ENCODE peak calls at places on chromosomes 5 and 9, in seven cellular contexts. N is Panc1, C is tibial artery, Y is lung, M is colonic mucosa, E is spleen, T is activated B cell treated with CpG ODN at 0.5 μM for 24 hours. U is an unnamed sample.

GRCh38 chr5:142970440-142970788 is 200.2 kb downstream of the ARHGAP26 start:
- DNase-seq in T (no peak), M (no peak), C (no peak), E (no peak), N (no peak), Y (no peak), U (no peak)

GRCh38 chr5:177194278-177194677 is 60.7 kb downstream of the NSD1 start:
- DNase-seq in E (no peak), T (no peak), C (peak), M (no peak), Y (no peak), N (peak), U (no peak)

GRCh38 chr9:118961857-118962256 is 407.4 kb downstream of the BRINP1 start:
- DNase-seq in C (no peak), M (no peak), Y (no peak), E (no peak), N (peak), T (no peak), U (no peak)

GRCh38 chr5:38598994-38599611 is 42.7 kb upstream of the LIFR start:
- DNase-seq in T (no peak), Y (peak), M (no peak), C (no peak), N (peak), E (no peak), U (no peak)

GRCh38 chr5:2773327-2773726 is 21.9 kb upstream of the IRX2 start:
- DNase-seq in M (no peak), Y (no peak), C (no peak), E (no peak), T (no peak), N (no peak), U (no peak)

GRCh38 chr5:65818592-65818991 is 96.6 kb downstream of the NLN start:
- DNase-seq in Y (no peak), C (no peak), T (no peak), E (no peak), N (no peak), M (peak), U (no peak)

GRCh38 chr9:133440884-133441283 is 18.7 kb downstream of the ADAMTS13 start:
- DNase-seq in C (no peak), Y (no peak), E (peak), N (no peak), M (no peak), T (peak), U (no peak)

GRCh38 chr5:142769251-142769792 is 855 bp upstream of the ARHGAP26 start:
- DNase-seq in T (no peak), C (no peak), Y (no peak), M (peak), E (no peak), N (no peak), U (no peak)

GRCh38 chr9:97384406-97385262 is 27.3 kb upstream of the TDRD7 start:
- DNase-seq in M (no peak), C (no peak), E (no peak), Y (no peak), N (no peak), T (no peak), U (no peak)

GRCh38 chr5:141487131-141487530 is 1.8 kb upstream of the PCDHGC5 start:
- DNase-seq in T (no peak), E (no peak), C (no peak), Y (no peak), N (no peak), M (no peak), U (no peak)

GRCh38 chr9:104564358-104564757 is 4.6 kb upstream of the OR13C8 start:
- DNase-seq in Y (no peak), M (no peak), E (no peak), C (no peak), T (no peak), N (no peak), U (no peak)

GRCh38 chr5:75152861-75153260 is 83.8 kb downstream of the ANKRD31 start:
- DNase-seq in C (no peak), Y (no peak), N (no peak), T (no peak), E (no peak), M (no peak), U (no peak)

GRCh38 chr5:75156585-75156984 is 80.1 kb downstream of the ANKRD31 start:
- DNase-seq in Y (no peak), T (no peak), N (no peak), C (no peak), E (no peak), M (no peak), U (no peak)
- TF ChIP-seq CTCF in Y (no peak), T (no peak), N (peak), C (no peak), E (no peak), M (no peak), U (no peak)

GRCh38 chr9:116163293-116164055 is 9.9 kb downstream of the PAPPA start:
- DNase-seq in M (no peak), C (no peak), N (no peak), T (no peak), Y (no peak), E (no peak), U (no peak)

GRCh38 chr9:116162241-116162781 is 8.7 kb downstream of the PAPPA start:
- DNase-seq in E (no peak), Y (no peak), N (no peak), C (no peak), T (no peak), M (no peak), U (no peak)

GRCh38 chr9:116165912-116166311 is 12.3 kb downstream of the PAPPA start:
- DNase-seq in Y (no peak), E (no peak), N (no peak), M (no peak), C (no peak), T (no peak), U (no peak)

GRCh38 chr9:116168231-116168630 is 14.6 kb downstream of the PAPPA start:
- DNase-seq in T (no peak), M (no peak), E (no peak), C (no peak), Y (no peak), N (no peak), U (no peak)

DNA sequence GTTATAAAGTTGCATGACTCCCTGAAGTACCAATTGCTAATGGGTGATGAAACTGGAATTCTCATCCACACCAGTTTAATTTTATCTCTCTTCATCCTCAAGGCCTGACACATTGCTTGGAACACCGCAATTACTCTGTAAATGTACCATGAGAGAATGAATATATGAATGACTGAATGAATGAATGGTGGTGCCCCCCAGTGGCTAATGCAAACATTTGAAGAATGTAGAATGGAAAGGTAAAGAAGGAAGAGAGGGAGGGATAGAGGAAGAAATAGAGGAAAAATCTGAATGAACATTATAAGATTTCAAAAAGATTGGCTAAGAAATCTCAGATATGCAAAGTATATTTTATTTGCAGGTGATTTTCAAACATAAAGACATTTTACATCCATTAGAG is 13.1 kb downstream of the PAPPA start:
- DNase-seq in N (no peak), E (no peak), M (no peak), Y (no peak), T (no peak), C (no peak), U (no peak)
- TF ChIP-seq CTCF in N (peak), E (no peak), M (no peak), Y (no peak), T (no peak), C (no peak), U (no peak)

GRCh38 chr5:77645158-77645994 is 6.9 kb upstream of the OTP start:
- DNase-seq in N (no peak), Y (no peak), M (no peak), T (peak), E (peak), C (no peak), U (no peak)
- TF ChIP-seq CTCF in N (peak), Y (no peak), M (no peak), T (no peak), E (peak), C (peak), U (peak)

GRCh38 chr9:132201139-132201538 is 39.3 kb downstream of the NTNG2 start:
- DNase-seq in T (no peak), Y (peak), C (no peak), M (no peak), N (no peak), E (no peak), U (no peak)
- TF ChIP-seq CTCF in T (no peak), Y (no peak), C (no peak), M (no peak), N (no peak), E (no peak), U (no peak)

GRCh38 chr9:35711501-35712428 is 20.2 kb downstream of the TLN1 start:
- DNase-seq in Y (no peak), N (no peak), T (no peak), C (no peak), E (no peak), M (no peak), U (no peak)
- TF ChIP-seq CTCF in Y (no peak), N (no peak), T (no peak), C (no peak), E (no peak), M (no peak), U (no peak)

GRCh38 chr5:174312641-174313040 is 267.1 kb downstream of the NSG2 start:
- DNase-seq in Y (no peak), E (peak), T (no peak), M (no peak), N (no peak), C (no peak), U (no peak)

GRCh38 chr5:174311121-174311520 is 265.6 kb downstream of the NSG2 start:
- DNase-seq in Y (no peak), M (no peak), E (no peak), T (no peak), C (no peak), N (no peak), U (peak)

GRCh38 chr5:174311531-174312269 is 266.2 kb downstream of the NSG2 start:
- DNase-seq in C (peak), N (no peak), Y (peak), M (peak), T (peak), E (peak), U (peak)

GRCh38 chr5:174313615-174314014 is 268.1 kb downstream of the NSG2 start:
- DNase-seq in E (peak), C (no peak), T (no peak), Y (no peak), M (no peak), N (no peak), U (no peak)

DNA sequence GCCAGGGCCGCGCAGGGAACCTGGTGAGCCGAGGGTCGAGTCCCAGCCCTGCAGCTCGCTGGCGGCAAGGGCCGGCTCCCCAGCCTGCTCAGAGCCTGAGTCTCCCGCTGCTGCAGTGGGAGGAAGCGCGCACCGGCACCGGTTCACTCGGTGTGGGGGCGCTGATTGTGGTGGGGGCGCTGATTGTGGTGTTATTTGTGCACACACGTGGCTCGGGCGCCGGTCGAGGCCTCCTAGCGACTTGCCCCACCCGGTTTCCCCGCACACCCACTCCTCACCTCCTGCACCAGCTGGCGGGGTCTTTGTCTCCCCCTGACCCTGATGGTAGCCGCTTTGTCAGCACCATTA is 266.7 kb downstream of the NSG2 start:
- DNase-seq in E (no peak), Y (no peak), C (no peak), M (no peak), N (no peak), T (no peak), U (no peak)
- TF ChIP-seq CTCF in E (no peak), Y (no peak), C (no peak), M (no peak), N (peak), T (no peak), U (peak)